ENCODE peak calls at places on chromosomes 4 and X, in four cellular contexts. K is K562, D is HepG2, A is H1. E is an unnamed sample.

GRCh38 chr4:39410415-39410814 is 3.7 kb downstream of the KLB start:
- DNase-seq in K (no peak), D (no peak), A (no peak), E (peak)

GRCh38 chr4:113355550-113356371 is 306.3 kb downstream of the ANK2 start:
- DNase-seq in K (no peak), D (no peak), A (no peak), E (no peak)

GRCh38 chr4:11614426-11614825 is 185.7 kb upstream of the HS3ST1 start:
- DNase-seq in K (no peak), D (no peak), A (no peak), E (peak)

GRCh38 chr4:135948797-135949196 is 1583.5 kb downstream of the PCDH18 start:
- DNase-seq in K (no peak), D (no peak), A (no peak), E (no peak)

GRCh38 chr4:136412708-136413107 is 1119.6 kb downstream of the PCDH18 start:
- DNase-seq in K (no peak), D (no peak), A (no peak), E (no peak)

GRCh38 chr4:186770446-186771175 is 47.0 kb upstream of the FAT1 start:
- DNase-seq in K (no peak), D (no peak), A (no peak), E (no peak)

GRCh38 chrX:32572644-32573043 is 638.7 kb downstream of the DMD start:
- DNase-seq in K (no peak), D (no peak), A (no peak), E (no peak)

GRCh38 chr4:88006956-88007303 is 505 bp upstream of the PKD2 start:
- DNase-seq in K (no peak), D (no peak), A (no peak), E (no peak)

GRCh38 chrX:41981481-41982013 is 58.2 kb upstream of the CASK start:
- DNase-seq in K (no peak), D (no peak), A (no peak), E (no peak)

GRCh38 chr4:23827971-23828680 is 61.7 kb downstream of the PPARGC1A start:
- DNase-seq in K (no peak), D (no peak), A (no peak), E (no peak)

GRCh38 chr4:70671091-70671490 is 4.8 kb upstream of the JCHAIN start:
- DNase-seq in K (no peak), D (no peak), A (no peak), E (peak)

GRCh38 chr4:73608677-73609594 is 11.3 kb downstream of the RASSF6 start:
- DNase-seq in K (no peak), D (peak), A (no peak), E (peak)

GRCh38 chrX:29143356-29143755 is 556.1 kb downstream of the IL1RAPL1 start:
- DNase-seq in K (no peak), D (no peak), A (no peak), E (no peak)

GRCh38 chrX:50161143-50161542 is 39.7 kb downstream of the AKAP4 start:
- DNase-seq in K (no peak), D (no peak), A (no peak), E (no peak)

GRCh38 chr4:89164400-89164799 is 53.1 kb downstream of the TIGD2 start:
- DNase-seq in K (no peak), D (no peak), A (no peak), E (no peak)

GRCh38 chrX:20374866-20375530 is 108.3 kb upstream of the RPS6KA3 start:
- DNase-seq in K (no peak), D (peak), A (no peak), E (no peak)

GRCh38 chr4:86595426-86595805 is 1.3 kb downstream of the PTPN13 start:
- DNase-seq in K (no peak), D (no peak), A (no peak), E (no peak)

GRCh38 chr4:17038510-17039176 is 140.2 kb upstream of the LDB2 start:
- DNase-seq in K (no peak), D (no peak), A (no peak), E (no peak)

GRCh38 chr4:20432098-20432497 is 180.4 kb downstream of the SLIT2 start:
- DNase-seq in K (no peak), D (no peak), A (no peak), E (no peak)

GRCh38 chrX:109714340-109714958 is 18.6 kb downstream of the ACSL4 start:
- DNase-seq in K (no peak), D (no peak), A (no peak), E (no peak)

GRCh38 chr4:80138556-80139538 is 58.5 kb upstream of the PRDM8 start:
- DNase-seq in K (no peak), D (no peak), A (no peak), E (no peak)

GRCh38 chrX:6095469-6095868 is 133.2 kb downstream of the NLGN4X start:
- DNase-seq in K (no peak), D (no peak), A (peak), E (no peak)

DNA sequence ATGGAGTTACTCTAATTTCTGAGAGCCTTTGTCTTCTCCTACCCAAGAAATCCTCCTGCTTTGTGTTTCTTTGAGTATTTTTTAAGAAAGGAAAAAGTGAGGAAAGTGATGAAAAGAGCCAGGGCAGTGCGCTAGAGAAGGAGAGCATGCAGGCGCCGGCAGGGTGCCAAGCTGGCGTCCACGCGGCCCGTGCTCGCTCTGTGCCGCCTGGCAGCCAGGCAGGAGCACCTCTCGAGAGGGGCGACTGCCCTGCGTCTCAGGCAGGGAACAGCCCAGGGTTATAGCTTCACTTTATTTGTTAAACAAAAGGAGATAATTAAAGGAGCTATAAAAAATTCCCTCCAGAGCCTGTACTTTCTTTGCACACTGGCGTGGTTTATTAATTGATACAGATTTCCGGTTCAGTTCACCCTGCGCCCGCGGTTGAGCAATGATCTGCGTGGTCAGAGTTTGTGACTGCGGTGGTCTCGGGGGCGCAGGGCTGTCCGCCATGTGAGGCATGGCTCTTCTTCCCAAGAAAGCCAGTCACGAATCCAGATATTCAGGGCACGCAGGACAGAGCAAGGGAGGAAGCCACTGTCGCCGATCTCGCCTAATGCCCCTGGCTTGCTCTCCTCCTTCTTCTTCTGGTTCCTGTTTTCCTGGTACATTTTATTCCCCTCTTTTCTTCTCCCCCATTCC is 110.7 kb upstream of the PAQR3 start:
- DNase-seq in K (no peak), D (no peak), A (no peak), E (no peak)
- TF ChIP-seq USF2 in K (no peak), D (no peak), A (no peak), E (no peak)

GRCh38 chr4:41217020-41217333 is 2.6 kb upstream of the APBB2 start:
- DNase-seq in K (no peak), D (no peak), A (no peak), E (no peak)

GRCh38 chr4:41215155-41215554 is 813 bp upstream of the APBB2 start:
- DNase-seq in K (no peak), D (no peak), A (no peak), E (no peak)

GRCh38 chr4:41217373-41217772 is 3.0 kb upstream of the APBB2 start:
- DNase-seq in K (no peak), D (no peak), A (no peak), E (no peak)

GRCh38 chr4:41215969-41216293 is 1.6 kb upstream of the APBB2 start:
- DNase-seq in K (no peak), D (no peak), A (peak), E (no peak)

DNA sequence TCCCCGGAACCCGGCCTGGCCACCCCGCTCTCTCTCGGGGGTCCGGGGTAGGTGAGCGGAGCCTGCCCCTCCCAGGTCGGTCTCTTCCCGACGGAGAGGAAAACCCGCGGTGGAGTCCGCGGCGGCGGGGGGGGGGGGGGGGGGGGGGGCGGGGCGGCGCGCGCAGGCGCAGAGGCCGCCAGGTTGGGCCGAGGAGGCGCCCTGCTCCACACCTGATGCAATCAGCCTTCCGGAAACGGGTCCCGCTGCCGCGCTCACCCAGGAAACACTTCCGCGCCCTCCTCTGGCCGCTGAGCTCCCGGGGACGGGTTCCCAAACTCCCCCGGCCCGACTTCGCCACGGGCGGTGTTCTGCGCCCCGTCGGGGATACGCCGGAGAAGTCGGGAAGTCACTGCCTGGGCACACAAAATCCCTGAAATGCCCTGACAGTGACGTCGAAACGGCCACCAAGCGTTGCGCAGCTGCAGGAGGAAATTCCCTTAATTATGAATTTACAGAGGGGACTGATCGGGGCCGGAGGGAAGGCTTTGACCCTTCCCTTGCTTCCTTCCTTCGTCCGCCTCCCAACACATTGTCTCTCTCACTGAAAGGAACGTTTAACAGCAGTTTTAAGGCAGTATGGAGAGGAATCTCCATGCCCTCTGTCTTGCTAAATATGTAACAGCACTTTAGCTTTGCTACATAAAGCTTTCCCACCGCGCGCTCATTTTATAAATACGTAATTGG is 2.1 kb upstream of the APBB2 start:
- DNase-seq in K (peak), D (peak), A (peak), E (peak)
- TF ChIP-seq POLR2A in K (no peak), D (peak), A (peak), E (peak)

GRCh38 chr4:72567036-72567435 is 2.0 kb downstream of the ADAMTS3 start:
- DNase-seq in K (no peak), D (no peak), A (no peak), E (no peak)

GRCh38 chr4:72567821-72568620 is 1.0 kb downstream of the ADAMTS3 start:
- DNase-seq in K (peak), D (peak), A (peak), E (peak)

GRCh38 chr4:72571337-72571736 is 2.3 kb upstream of the ADAMTS3 start:
- DNase-seq in K (no peak), D (no peak), A (no peak), E (no peak)

GRCh38 chr4:72569719-72570235 is 756 bp upstream of the ADAMTS3 start:
- DNase-seq in K (no peak), D (no peak), A (no peak), E (no peak)

DNA sequence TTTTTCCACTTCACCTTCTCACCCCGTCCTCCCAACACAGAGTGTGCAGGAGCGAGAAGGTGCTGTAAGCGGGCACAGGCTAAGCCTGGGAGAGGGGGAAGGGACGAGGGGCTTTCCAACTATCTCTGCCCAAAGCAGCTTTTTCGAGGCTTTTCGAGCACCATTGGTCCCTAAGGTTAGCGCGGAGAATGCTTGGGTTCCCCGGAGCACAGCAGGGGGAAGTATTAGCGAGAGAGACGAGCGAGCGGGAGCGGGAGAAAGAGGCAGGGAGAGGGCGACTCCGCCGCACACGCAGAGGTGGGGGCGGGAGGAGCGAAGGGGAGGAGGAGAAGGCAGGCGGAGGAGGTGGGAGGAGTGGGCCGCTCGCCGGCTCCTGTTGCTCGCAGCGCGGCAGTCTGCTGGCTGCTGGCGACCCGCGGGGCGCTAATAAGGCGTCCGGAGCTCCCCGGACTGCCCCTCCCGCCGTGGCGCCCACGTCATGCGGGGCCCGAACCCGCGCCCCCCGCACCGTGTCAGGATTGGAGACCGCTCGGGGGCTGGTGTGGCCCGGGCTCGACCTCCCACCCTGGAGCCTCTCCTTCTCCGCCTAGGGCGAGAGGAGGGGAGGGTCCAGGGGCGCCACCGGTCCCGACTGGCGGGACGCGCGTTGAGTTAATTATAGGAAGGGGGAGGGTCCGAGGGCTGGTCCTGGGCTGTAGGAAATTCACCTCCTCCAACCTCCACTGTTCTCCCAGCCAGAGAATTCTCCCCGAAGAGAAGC is at the start of gene ADAMTS3:
- DNase-seq in K (peak), D (no peak), A (peak), E (peak)
- TF ChIP-seq PHF8 in K (peak), D (no peak), A (peak), E (no peak)

GRCh38 chr4:2982012-2982411 is 18.6 kb downstream of the GRK4 start:
- DNase-seq in K (no peak), D (no peak), A (no peak), E (no peak)

GRCh38 chr4:2981256-2981804 is 18.0 kb downstream of the GRK4 start:
- DNase-seq in K (no peak), D (no peak), A (no peak), E (no peak)

GRCh38 chr4:2977116-2978097 is 14.0 kb downstream of the GRK4 start:
- DNase-seq in K (peak), D (peak), A (no peak), E (no peak)
- TF ChIP-seq USF2 in K (no peak), D (no peak), A (no peak), E (no peak)

GRCh38 chr4:119005888-119006287 is 117.2 kb downstream of the SYNPO2 start:
- DNase-seq in K (no peak), D (no peak), A (no peak), E (no peak)

GRCh38 chr4:119016636-119017035 is 119.0 kb upstream of the MYOZ2 start:
- DNase-seq in K (no peak), D (no peak), A (no peak), E (no peak)

GRCh38 chr4:119014658-119015057 is 121.0 kb upstream of the MYOZ2 start:
- DNase-seq in K (no peak), D (no peak), A (no peak), E (no peak)

GRCh38 chr4:119011607-119011988 is 122.9 kb downstream of the SYNPO2 start:
- DNase-seq in K (no peak), D (no peak), A (no peak), E (no peak)

DNA sequence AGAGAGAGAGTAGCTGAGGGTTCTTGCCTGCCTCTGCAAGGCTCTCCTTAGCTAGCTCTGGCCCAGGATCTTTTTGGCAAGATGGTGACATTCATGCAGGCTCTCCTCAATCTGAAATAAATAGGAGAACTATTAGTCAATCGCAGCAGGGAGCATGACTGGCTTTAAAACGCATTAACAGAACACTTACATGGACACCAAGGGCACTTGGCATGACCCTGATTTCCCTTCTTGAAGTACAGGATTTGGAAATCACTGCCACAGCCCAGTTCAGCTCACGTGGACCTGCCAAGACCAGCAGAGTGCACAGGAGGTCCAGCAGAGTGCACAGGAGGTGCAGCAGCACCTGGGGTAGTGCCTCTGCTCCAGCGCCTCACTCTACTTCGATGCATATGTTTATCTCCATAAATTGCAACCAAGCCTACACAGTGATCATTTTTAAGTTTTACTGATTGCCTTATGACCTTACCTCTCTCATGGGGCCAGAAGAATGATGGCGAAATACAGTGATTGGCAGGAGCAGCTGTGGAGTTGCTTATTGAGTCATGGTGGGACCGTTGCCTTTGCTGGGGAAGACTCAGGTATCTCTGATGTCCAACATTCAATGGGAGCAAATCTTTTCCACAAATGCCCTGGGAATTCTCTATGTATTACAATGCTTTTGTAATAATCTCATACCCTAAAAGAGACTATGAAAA is 122.4 kb downstream of the SYNPO2 start:
- DNase-seq in K (no peak), D (no peak), A (no peak), E (no peak)
- TF ChIP-seq POLR2A in K (no peak), D (no peak), A (no peak), E (no peak)

DNA sequence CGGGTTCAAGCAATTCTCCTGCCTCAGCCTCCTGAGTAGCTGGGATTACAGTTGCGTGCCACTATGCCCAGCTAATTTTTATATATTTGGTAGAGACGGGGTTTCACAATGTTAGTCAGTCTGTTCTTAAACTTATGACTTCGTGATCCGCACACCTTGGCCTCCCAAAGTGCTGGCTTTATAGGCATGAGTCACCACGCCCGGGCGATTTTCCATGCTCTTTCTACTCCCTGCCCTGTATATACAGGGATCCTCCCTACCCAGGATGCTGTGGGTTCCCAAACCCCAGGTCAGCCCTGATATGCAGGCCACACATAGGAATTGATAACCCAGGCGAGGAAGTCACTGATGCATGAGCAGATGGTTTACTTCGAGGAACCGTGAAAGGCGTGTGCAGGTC is 31.3 kb downstream of the SSX5 start:
- DNase-seq in K (no peak), D (no peak), A (no peak), E (no peak)
- TF ChIP-seq PHF8 in K (no peak), D (no peak), A (no peak), E (no peak)

DNA sequence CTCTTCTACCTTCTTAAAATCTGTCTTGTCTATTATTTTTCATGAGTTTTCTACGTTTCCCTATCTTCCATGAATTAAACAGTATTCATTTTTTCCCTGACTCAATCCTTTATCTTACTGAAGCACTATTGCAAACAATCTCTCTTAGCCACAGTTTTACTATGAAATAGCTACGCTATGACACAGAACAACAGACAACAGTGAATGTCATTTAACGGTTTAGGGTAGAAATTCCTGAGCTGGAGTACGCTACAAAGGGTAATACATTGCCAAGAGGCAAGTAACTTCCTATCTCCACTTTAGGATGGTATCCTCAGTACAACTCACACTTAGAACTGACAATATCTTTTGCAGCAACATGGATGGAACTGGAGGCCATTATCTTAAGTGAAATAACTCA is 552.6 kb downstream of the INPP4B start:
- DNase-seq in K (no peak), D (no peak), A (no peak), E (no peak)
- TF ChIP-seq USF2 in K (no peak), D (no peak), A (no peak), E (no peak)

DNA sequence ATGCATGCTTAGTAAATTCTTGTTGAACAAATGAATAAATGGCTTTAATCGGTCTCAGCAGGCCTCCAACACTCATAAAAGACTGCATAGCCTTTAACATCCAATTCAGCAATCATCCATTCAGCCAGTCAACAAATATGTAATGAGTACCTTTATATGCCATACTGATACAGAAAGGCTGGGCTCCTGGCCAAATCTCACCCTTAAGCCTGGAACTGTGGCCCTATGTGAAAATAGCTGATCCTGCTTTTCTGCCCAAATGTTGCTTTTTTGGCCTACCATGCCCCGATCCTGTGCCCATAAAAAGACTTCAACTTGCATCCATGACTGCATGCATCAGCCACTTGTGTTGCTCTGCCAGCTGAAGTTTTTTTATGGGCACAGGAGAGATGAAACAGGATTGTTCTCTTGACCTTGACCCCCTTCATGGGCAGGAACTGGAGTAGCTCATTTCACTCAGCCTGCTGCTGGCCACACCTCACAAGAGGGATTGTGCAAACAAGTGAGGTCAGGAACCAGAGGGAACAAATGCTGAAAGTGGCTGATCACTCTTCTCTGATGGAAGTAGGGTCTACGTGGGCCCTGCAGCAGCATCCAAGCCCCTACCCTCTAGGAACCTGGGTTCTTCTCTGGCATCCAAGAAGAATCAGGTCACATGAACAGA is 75.6 kb downstream of the NPY1R start:
- DNase-seq in K (no peak), D (peak), A (no peak), E (no peak)
- TF ChIP-seq POLR2A in K (no peak), D (no peak), A (no peak), E (no peak)